ENCODE peak calls at places on chromosomes 3 and 15, in ten cellular contexts. Z is substantia nigra; V is stimulated activated CD4-positive, alpha-beta T cell treated with anti-CD3 and anti-CD28 coated beads, Interleukin-1b, Interleukin-23, amount 100 ng/mL, for 1 hour; S is HFF-Myc; L is nucleus accumbens; P is T-helper 17 cell; C is renal cortical epithelial cell; J is CD4-positive, alpha-beta T cell; E is OCI-M1; Q is AG08395. R is an unnamed sample.

GRCh38 chr15:84783493-84784251 is 33.5 kb upstream of the ALPK3 start:
- DNase-seq in Z (no peak), V (no peak), S (no peak), L (no peak), P (no peak), C (no peak), J (no peak), E (no peak), Q (no peak), R (no peak)

GRCh38 chr3:127193341-127193740 is 410 bp downstream of the PRR23E start:
- DNase-seq in Z (no peak), V (no peak), S (no peak), L (no peak), P (no peak), C (no peak), J (no peak), E (no peak), Q (no peak), R (no peak)

GRCh38 chr15:92643849-92644815 is 11.4 kb downstream of the FAM174B start:
- DNase-seq in Z (no peak), V (no peak), S (no peak), L (no peak), P (no peak), C (no peak), J (no peak), E (no peak), Q (no peak), R (no peak)

GRCh38 chr3:149581248-149581647 is 76.6 kb downstream of the WWTR1 start:
- DNase-seq in Z (no peak), V (no peak), S (no peak), L (no peak), P (no peak), C (peak), J (no peak), E (no peak), Q (no peak), R (no peak)

GRCh38 chr3:128168830-128169229 is 15.5 kb downstream of the EEFSEC start:
- DNase-seq in Z (no peak), V (no peak), S (no peak), L (no peak), P (no peak), C (no peak), J (no peak), E (no peak), Q (no peak), R (no peak)

GRCh38 chr3:142602630-142603339 is 6.6 kb downstream of the PLS1 start:
- DNase-seq in Z (no peak), V (no peak), S (no peak), L (no peak), P (no peak), C (no peak), J (no peak), E (no peak), Q (no peak), R (no peak)

GRCh38 chr3:31789429-31789828 is 191.6 kb downstream of the OSBPL10 start:
- DNase-seq in Z (no peak), V (no peak), S (no peak), L (no peak), P (no peak), C (no peak), J (no peak), E (no peak), Q (no peak), R (no peak)

GRCh38 chr3:14216257-14217048 is 37.8 kb downstream of the LSM3 start:
- DNase-seq in Z (peak), V (no peak), S (no peak), L (peak), P (peak), C (no peak), J (peak), E (peak), Q (no peak), R (no peak)

GRCh38 chr3:66609660-66610547 is 109.1 kb upstream of the LRIG1 start:
- DNase-seq in Z (no peak), V (no peak), S (no peak), L (peak), P (no peak), C (peak), J (no peak), E (no peak), Q (no peak), R (peak)

GRCh38 chr15:78828930-78829329 is 17.7 kb upstream of the ADAMTS7 start:
- DNase-seq in Z (no peak), V (no peak), S (no peak), L (no peak), P (no peak), C (no peak), J (no peak), E (no peak), Q (no peak), R (no peak)

GRCh38 chr3:124257332-124257864 is 265.5 kb upstream of the ROPN1 start:
- DNase-seq in Z (no peak), V (no peak), S (no peak), L (no peak), P (no peak), C (no peak), J (no peak), E (no peak), Q (no peak), R (no peak)

GRCh38 chr3:195696632-195697278 is 24.0 kb upstream of the MUC20 start:
- DNase-seq in Z (no peak), V (no peak), S (no peak), L (no peak), P (no peak), C (no peak), J (no peak), E (no peak), Q (no peak), R (no peak)

GRCh38 chr3:160150525-160150924 is 74.7 kb upstream of the C3orf80 start:
- DNase-seq in Z (no peak), V (no peak), S (no peak), L (no peak), P (no peak), C (peak), J (no peak), E (no peak), Q (peak), R (no peak)

GRCh38 chr3:149376728-149377407 is 581 bp downstream of the TM4SF1 start:
- DNase-seq in Z (no peak), V (no peak), S (no peak), L (no peak), P (no peak), C (peak), J (no peak), E (no peak), Q (no peak), R (no peak)

GRCh38 chr3:77917225-77917624 is 877.3 kb downstream of the ROBO2 start:
- DNase-seq in Z (no peak), V (no peak), S (no peak), L (no peak), P (no peak), C (no peak), J (no peak), E (no peak), Q (no peak), R (no peak)

GRCh38 chr15:70892912-70893560 is 410 bp downstream of the LRRC49 start:
- DNase-seq in Z (no peak), V (no peak), S (peak), L (no peak), P (no peak), C (peak), J (no peak), E (peak), Q (peak), R (peak)

GRCh38 chr3:42262525-42262924 is 3.5 kb downstream of the CCK start:
- DNase-seq in Z (no peak), V (no peak), S (no peak), L (no peak), P (no peak), C (peak), J (no peak), E (peak), Q (peak), R (no peak)

GRCh38 chr3:196757876-196758739 is 18.5 kb downstream of the PAK2 start:
- DNase-seq in Z (no peak), V (no peak), S (no peak), L (no peak), P (no peak), C (peak), J (no peak), E (no peak), Q (peak), R (no peak)

GRCh38 chr3:72907851-72908620 is 20.2 kb downstream of the GXYLT2 start:
- DNase-seq in Z (no peak), V (no peak), S (no peak), L (no peak), P (no peak), C (peak), J (no peak), E (no peak), Q (peak), R (no peak)

GRCh38 chr3:178583963-178584575 is 47.8 kb downstream of the KCNMB2 start:
- DNase-seq in Z (no peak), V (no peak), S (no peak), L (no peak), P (no peak), C (no peak), J (no peak), E (no peak), Q (no peak), R (no peak)

GRCh38 chr3:9717050-9717555 is 13.5 kb downstream of the CPNE9 start:
- DNase-seq in Z (no peak), V (no peak), S (no peak), L (no peak), P (no peak), C (no peak), J (no peak), E (no peak), Q (no peak), R (no peak)

GRCh38 chr3:104941785-104942184 is 424.9 kb upstream of the ALCAM start:
- DNase-seq in Z (no peak), V (no peak), S (no peak), L (no peak), P (no peak), C (no peak), J (no peak), E (no peak), Q (no peak), R (no peak)

GRCh38 chr3:197088370-197088769 is 58.8 kb upstream of the MELTF start:
- DNase-seq in Z (no peak), V (no peak), S (no peak), L (no peak), P (no peak), C (no peak), J (no peak), E (peak), Q (no peak), R (no peak)

GRCh38 chr3:144369151-144369879 is 397.7 kb downstream of the DIPK2A start:
- DNase-seq in Z (no peak), V (no peak), S (no peak), L (no peak), P (no peak), C (no peak), J (no peak), E (no peak), Q (no peak), R (no peak)

GRCh38 chr15:75696303-75696657 is 16.4 kb downstream of the CSPG4 start:
- DNase-seq in Z (no peak), V (no peak), S (no peak), L (peak), P (no peak), C (no peak), J (no peak), E (no peak), Q (no peak), R (no peak)

GRCh38 chr3:172061724-172062184 is 22.4 kb downstream of the FNDC3B start:
- DNase-seq in Z (no peak), V (no peak), S (no peak), L (no peak), P (no peak), C (peak), J (no peak), E (peak), Q (peak), R (no peak)

GRCh38 chr15:98650871-98651481 is 2.6 kb downstream of the IGF1R start:
- DNase-seq in Z (no peak), V (no peak), S (no peak), L (no peak), P (no peak), C (no peak), J (peak), E (peak), Q (peak), R (no peak)

GRCh38 chr3:53104762-53105161 is 25.5 kb downstream of the RFT1 start:
- DNase-seq in Z (no peak), V (no peak), S (no peak), L (no peak), P (no peak), C (no peak), J (no peak), E (no peak), Q (no peak), R (no peak)

GRCh38 chr3:126498936-126499335 is 18.6 kb downstream of the UROC1 start:
- DNase-seq in Z (no peak), V (no peak), S (no peak), L (no peak), P (no peak), C (no peak), J (no peak), E (no peak), Q (no peak), R (no peak)

GRCh38 chr3:58009026-58009748 is 965 bp downstream of the FLNB start:
- DNase-seq in Z (no peak), V (no peak), S (no peak), L (no peak), P (no peak), C (no peak), J (peak), E (peak), Q (no peak), R (no peak)

GRCh38 chr15:77712438-77712837 is 79.7 kb upstream of the LINGO1 start:
- DNase-seq in Z (no peak), V (no peak), S (no peak), L (no peak), P (no peak), C (no peak), J (no peak), E (no peak), Q (no peak), R (no peak)

GRCh38 chr3:16460886-16461285 is 52.6 kb downstream of the RFTN1 start:
- DNase-seq in Z (no peak), V (no peak), S (no peak), L (no peak), P (no peak), C (peak), J (no peak), E (no peak), Q (no peak), R (no peak)

GRCh38 chr3:42731476-42732195 is 29.0 kb upstream of the HHATL start:
- DNase-seq in Z (no peak), V (no peak), S (no peak), L (no peak), P (no peak), C (no peak), J (no peak), E (no peak), Q (no peak), R (no peak)

GRCh38 chr3:107644631-107645030 is 121.9 kb downstream of the BBX start:
- DNase-seq in Z (no peak), V (no peak), S (no peak), L (no peak), P (no peak), C (no peak), J (no peak), E (no peak), Q (no peak), R (no peak)

GRCh38 chr15:52726195-52726594 is 47.0 kb upstream of the ATOSA start:
- DNase-seq in Z (no peak), V (no peak), S (no peak), L (no peak), P (no peak), C (no peak), J (no peak), E (no peak), Q (no peak), R (no peak)